ENCODE peak calls at places on chromosomes 5 and 9, in seven cellular contexts. One of them, this sample, is unnamed.

GRCh38 chr5:149892594-149892993 is 52.0 kb downstream of the PDE6A start:
- DNase-seq in HepG2: no peak
- DNase-seq in keratinocyte: no peak
- DNase-seq in choroid plexus epithelial cell: no peak
- DNase-seq in lower lobe of right lung: no peak
- DNase-seq in heart right ventricle: no peak
- DNase-seq in pancreas: no peak
- DNase-seq in this sample: no peak

GRCh38 chr5:1832511-1833250 is 31.5 kb downstream of the NDUFS6 start:
- DNase-seq in HepG2: no peak
- DNase-seq in keratinocyte: no peak
- DNase-seq in choroid plexus epithelial cell: no peak
- DNase-seq in lower lobe of right lung: no peak
- DNase-seq in heart right ventricle: no peak
- DNase-seq in pancreas: no peak
- DNase-seq in this sample: no peak

GRCh38 chr9:136609838-136610311 is 52.8 kb upstream of the EGFL7 start:
- DNase-seq in HepG2: no peak
- DNase-seq in keratinocyte: no peak
- DNase-seq in choroid plexus epithelial cell: no peak
- DNase-seq in lower lobe of right lung: no peak
- DNase-seq in heart right ventricle: no peak
- DNase-seq in pancreas: no peak
- DNase-seq in this sample: no peak

GRCh38 chr5:60473654-60474053 is 226.3 kb downstream of the DEPDC1B start:
- DNase-seq in HepG2: peak
- DNase-seq in keratinocyte: no peak
- DNase-seq in choroid plexus epithelial cell: no peak
- DNase-seq in lower lobe of right lung: no peak
- DNase-seq in heart right ventricle: no peak
- DNase-seq in pancreas: no peak
- DNase-seq in this sample: no peak

GRCh38 chr5:132074091-132074771 is 642 bp downstream of the CSF2 start:
- DNase-seq in HepG2: no peak
- DNase-seq in keratinocyte: no peak
- DNase-seq in choroid plexus epithelial cell: no peak
- DNase-seq in lower lobe of right lung: peak
- DNase-seq in heart right ventricle: no peak
- DNase-seq in pancreas: no peak
- DNase-seq in this sample: no peak

GRCh38 chr9:22214021-22214420 is 204.9 kb upstream of the CDKN2B start:
- DNase-seq in HepG2: no peak
- DNase-seq in keratinocyte: no peak
- DNase-seq in choroid plexus epithelial cell: peak
- DNase-seq in lower lobe of right lung: no peak
- DNase-seq in heart right ventricle: no peak
- DNase-seq in pancreas: no peak
- DNase-seq in this sample: peak

GRCh38 chr9:128927731-128928411 is 7.1 kb downstream of the PHYHD1 start:
- DNase-seq in HepG2: no peak
- DNase-seq in keratinocyte: no peak
- DNase-seq in choroid plexus epithelial cell: peak
- DNase-seq in lower lobe of right lung: peak
- DNase-seq in heart right ventricle: peak
- DNase-seq in pancreas: peak
- DNase-seq in this sample: peak

GRCh38 chr9:96219615-96220257 is 82.2 kb downstream of the HSD17B3 start:
- DNase-seq in HepG2: no peak
- DNase-seq in keratinocyte: no peak
- DNase-seq in choroid plexus epithelial cell: peak
- DNase-seq in lower lobe of right lung: peak
- DNase-seq in heart right ventricle: peak
- DNase-seq in pancreas: peak
- DNase-seq in this sample: peak

DNA sequence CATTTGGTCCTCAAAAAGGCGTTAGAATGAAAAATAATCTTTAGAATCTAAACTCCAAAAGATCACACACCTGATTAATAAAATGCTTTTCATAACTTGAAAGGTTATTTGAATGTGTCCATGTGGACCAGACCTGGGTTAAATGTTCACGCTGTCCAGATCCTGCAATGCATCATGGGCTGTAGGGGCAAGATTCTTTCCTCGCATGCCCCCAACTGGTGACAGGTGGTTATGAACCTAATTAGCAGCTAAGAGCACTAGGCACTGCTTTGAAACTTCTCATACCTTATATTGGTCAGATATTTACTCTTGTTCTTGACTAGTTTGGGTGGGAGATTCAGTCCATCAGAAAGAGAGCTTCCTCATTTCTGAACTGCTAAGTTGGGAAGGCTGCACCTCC is 19.3 kb upstream of the PIP5K1B start:
- DNase-seq in HepG2: peak
- DNase-seq in keratinocyte: no peak
- DNase-seq in choroid plexus epithelial cell: no peak
- DNase-seq in lower lobe of right lung: no peak
- DNase-seq in heart right ventricle: no peak
- DNase-seq in pancreas: peak
- DNase-seq in this sample: no peak
- TF ChIP-seq CTCF in HepG2: peak
- TF ChIP-seq CTCF in keratinocyte: peak
- TF ChIP-seq CTCF in choroid plexus epithelial cell: peak
- TF ChIP-seq CTCF in lower lobe of right lung: peak
- TF ChIP-seq CTCF in heart right ventricle: peak
- TF ChIP-seq CTCF in pancreas: peak
- TF ChIP-seq CTCF in this sample: peak

GRCh38 chr9:88828492-88828974 is 162.7 kb upstream of the S1PR3 start:
- DNase-seq in HepG2: no peak
- DNase-seq in keratinocyte: no peak
- DNase-seq in choroid plexus epithelial cell: no peak
- DNase-seq in lower lobe of right lung: no peak
- DNase-seq in heart right ventricle: no peak
- DNase-seq in pancreas: no peak
- DNase-seq in this sample: peak
- H3K4me3 ChIP-seq in HepG2: no peak
- H3K4me3 ChIP-seq in keratinocyte: no peak
- H3K4me3 ChIP-seq in choroid plexus epithelial cell: no peak
- H3K4me3 ChIP-seq in lower lobe of right lung: no peak
- H3K4me3 ChIP-seq in heart right ventricle: no peak
- H3K4me3 ChIP-seq in pancreas: no peak
- H3K4me3 ChIP-seq in this sample: no peak

GRCh38 chr5:75336625-75337336 is at the start of gene HMGCR:
- DNase-seq in HepG2: peak
- DNase-seq in keratinocyte: peak
- DNase-seq in choroid plexus epithelial cell: peak
- DNase-seq in lower lobe of right lung: peak
- DNase-seq in heart right ventricle: peak
- DNase-seq in pancreas: peak
- DNase-seq in this sample: peak
- TF ChIP-seq CTCF in HepG2: peak
- TF ChIP-seq CTCF in keratinocyte: peak
- TF ChIP-seq CTCF in choroid plexus epithelial cell: no peak
- TF ChIP-seq CTCF in lower lobe of right lung: peak
- TF ChIP-seq CTCF in heart right ventricle: peak
- TF ChIP-seq CTCF in pancreas: no peak
- TF ChIP-seq CTCF in this sample: no peak

GRCh38 chr9:5455181-5455580 is 4.8 kb downstream of the CD274 start:
- DNase-seq in HepG2: no peak
- DNase-seq in keratinocyte: no peak
- DNase-seq in choroid plexus epithelial cell: peak
- DNase-seq in lower lobe of right lung: no peak
- DNase-seq in heart right ventricle: no peak
- DNase-seq in pancreas: no peak
- DNase-seq in this sample: peak

GRCh38 chr9:5450360-5451051 is at the start of gene CD274:
- DNase-seq in HepG2: peak
- DNase-seq in keratinocyte: no peak
- DNase-seq in choroid plexus epithelial cell: peak
- DNase-seq in lower lobe of right lung: peak
- DNase-seq in heart right ventricle: peak
- DNase-seq in pancreas: peak
- DNase-seq in this sample: peak

GRCh38 chr9:5453004-5453403 is 2.7 kb downstream of the CD274 start:
- DNase-seq in HepG2: no peak
- DNase-seq in keratinocyte: no peak
- DNase-seq in choroid plexus epithelial cell: no peak
- DNase-seq in lower lobe of right lung: no peak
- DNase-seq in heart right ventricle: no peak
- DNase-seq in pancreas: no peak
- DNase-seq in this sample: no peak

GRCh38 chr9:5452286-5452609 is 1.9 kb downstream of the CD274 start:
- DNase-seq in HepG2: no peak
- DNase-seq in keratinocyte: no peak
- DNase-seq in choroid plexus epithelial cell: no peak
- DNase-seq in lower lobe of right lung: no peak
- DNase-seq in heart right ventricle: no peak
- DNase-seq in pancreas: no peak
- DNase-seq in this sample: no peak

GRCh38 chr9:5453673-5454072 is 3.3 kb downstream of the CD274 start:
- DNase-seq in HepG2: no peak
- DNase-seq in keratinocyte: no peak
- DNase-seq in choroid plexus epithelial cell: peak
- DNase-seq in lower lobe of right lung: no peak
- DNase-seq in heart right ventricle: no peak
- DNase-seq in pancreas: no peak
- DNase-seq in this sample: no peak
- H3K4me3 ChIP-seq in HepG2: no peak
- H3K4me3 ChIP-seq in keratinocyte: peak
- H3K4me3 ChIP-seq in choroid plexus epithelial cell: no peak
- H3K4me3 ChIP-seq in lower lobe of right lung: no peak
- H3K4me3 ChIP-seq in heart right ventricle: no peak
- H3K4me3 ChIP-seq in pancreas: no peak
- H3K4me3 ChIP-seq in this sample: no peak

This sample was measured in fibroblast of pulmonary artery.